ENCODE peak calls at places on chromosomes 12 and 14, in seven cellular contexts. S is SW480; C is activated CD4-positive, alpha-beta T cell treated with anti-CD3 and anti-CD28 coated beads, Interleukin-2, amount 50 U/mL, for 1 hour; Q is GM10248; X is NCI-H510A; F is left lung; N is islet precursor cell. A is an unnamed sample.

GRCh38 chr12:6905414-6906040 is 905 bp downstream of the LRRC23 start:
- DNase-seq in X (no peak), N (no peak), C (no peak), F (no peak), Q (no peak), S (no peak), A (no peak)

GRCh38 chr12:110639336-110640178 is 25.6 kb downstream of the TCTN1 start:
- DNase-seq in S (peak), N (no peak), X (no peak), Q (no peak), F (no peak), C (no peak), A (no peak)

GRCh38 chr14:73610692-73611091 is 1.6 kb upstream of the ACOT6 start:
- DNase-seq in X (no peak), N (no peak), C (no peak), F (no peak), Q (no peak), S (no peak), A (no peak)

GRCh38 chr12:11633968-11634367 is 15.5 kb upstream of the ETV6 start:
- DNase-seq in C (no peak), X (no peak), S (no peak), F (no peak), N (no peak), Q (no peak), A (no peak)

GRCh38 chr14:38297681-38298080 is 41.8 kb upstream of the CLEC14A start:
- DNase-seq in S (no peak), X (no peak), Q (no peak), C (no peak), F (no peak), N (no peak), A (no peak)

GRCh38 chr12:65597527-65597926 is 226.8 kb upstream of the HMGA2 start:
- DNase-seq in Q (no peak), N (no peak), S (no peak), X (no peak), F (no peak), C (no peak), A (no peak)

GRCh38 chr12:110971189-110971920 is 51.0 kb upstream of the MYL2 start:
- DNase-seq in S (no peak), X (no peak), N (peak), C (no peak), F (no peak), Q (no peak), A (no peak)

GRCh38 chr12:25186788-25187397 is 8.1 kb downstream of the DNAI7 start:
- DNase-seq in C (no peak), F (no peak), Q (peak), X (no peak), N (no peak), S (no peak), A (no peak)

GRCh38 chr14:102504951-102505600 is 4.5 kb downstream of the ANKRD9 start:
- DNase-seq in N (no peak), X (no peak), C (no peak), Q (no peak), F (no peak), S (no peak), A (no peak)

GRCh38 chr14:84482256-84483071 is 1047.5 kb upstream of the FLRT2 start:
- DNase-seq in N (no peak), F (no peak), S (no peak), X (no peak), Q (no peak), C (no peak), A (no peak)

GRCh38 chr12:106452309-106452708 is 94.8 kb downstream of the POLR3B start:
- DNase-seq in N (no peak), F (no peak), X (no peak), C (no peak), Q (no peak), S (no peak), A (no peak)

GRCh38 chr14:49865431-49865859 is 12.9 kb upstream of the NEMF start:
- DNase-seq in S (peak), N (peak), C (peak), X (no peak), Q (no peak), F (peak), A (peak)

GRCh38 chr12:41919025-41919424 is 225.6 kb downstream of the GXYLT1 start:
- DNase-seq in Q (no peak), N (no peak), C (no peak), X (no peak), F (no peak), S (no peak), A (no peak)

GRCh38 chr14:28303248-28303647 is 463.3 kb upstream of the FOXG1 start:
- DNase-seq in X (no peak), Q (no peak), C (no peak), F (no peak), S (no peak), N (no peak), A (no peak)

GRCh38 chr14:68884031-68885030 is 91.5 kb upstream of the ZFP36L1 start:
- DNase-seq in S (peak), X (no peak), C (no peak), F (no peak), N (no peak), Q (no peak), A (no peak)

GRCh38 chr12:2094597-2094996 is 41.8 kb downstream of the CACNA1C start:
- DNase-seq in Q (no peak), X (no peak), N (no peak), S (no peak), F (no peak), C (no peak), A (no peak)

GRCh38 chr14:43587183-43587582 is 919.9 kb downstream of the FSCB start:
- DNase-seq in X (no peak), S (no peak), N (no peak), F (no peak), Q (no peak), C (no peak), A (no peak)

GRCh38 chr12:82647853-82648252 is 38.9 kb upstream of the TMTC2 start:
- DNase-seq in F (no peak), S (no peak), Q (no peak), N (no peak), C (no peak), X (no peak), A (no peak)

GRCh38 chr12:78473136-78473535 is 391.4 kb upstream of the SYT1 start:
- DNase-seq in Q (no peak), X (no peak), S (no peak), F (no peak), N (no peak), C (no peak), A (no peak)

GRCh38 chr12:120856980-120857379 is 47.2 kb downstream of the SPPL3 start:
- DNase-seq in C (no peak), Q (no peak), F (no peak), N (no peak), S (peak), X (no peak), A (no peak)

GRCh38 chr12:51442324-51442723 is 17.7 kb downstream of the SLC4A8 start:
- DNase-seq in S (no peak), Q (no peak), N (no peak), F (no peak), C (no peak), X (no peak), A (no peak)

GRCh38 chr14:97248973-97249372 is 451.8 kb downstream of the VRK1 start:
- DNase-seq in Q (no peak), C (no peak), S (no peak), N (no peak), X (no peak), F (no peak), A (no peak)

GRCh38 chr12:11730299-11731041 is 81.0 kb downstream of the ETV6 start:
- DNase-seq in X (peak), Q (peak), F (no peak), S (no peak), C (no peak), N (peak), A (no peak)

GRCh38 chr14:36284971-36285595 is 35.4 kb downstream of the MBIP start:
- DNase-seq in C (no peak), N (no peak), Q (no peak), S (no peak), X (no peak), F (no peak), A (no peak)

GRCh38 chr12:3722368-3722767 is 30.5 kb downstream of the CRACR2A start:
- DNase-seq in F (no peak), N (peak), X (no peak), C (no peak), S (no peak), Q (no peak), A (no peak)

A was measured in activated T-helper 9 cell treated with anti-CD3 and anti-CD28 coated beads, Interleukin-2, amount 50 U/mL, for 16 hours.